ENCODE peak calls at places on chromosomes 3 and 15, in nine cellular contexts. Q, J, K, B, W, H, D, A and I are unnamed samples.

GRCh38 chr3:126179825-126180476 is 435 bp downstream of the ALDH1L1 start:
- DNase-seq in Q (peak; percentile 87), J (peak; percentile 77), K (no peak), B (peak; percentile 50), W (no peak), H (no peak), D (no peak), A (no peak), I (no peak)

GRCh38 chr3:79204351-79204750 is 563.4 kb downstream of the ROBO1 start:
- DNase-seq in Q (no peak), J (no peak), K (no peak), B (no peak), W (no peak), H (no peak), D (no peak), A (no peak), I (no peak)

GRCh38 chr3:149839874-149840273 is 26.9 kb downstream of the RNF13 start:
- DNase-seq in Q (no peak), J (no peak), K (no peak), B (no peak), W (no peak), H (no peak), D (no peak), A (peak; percentile 29), I (no peak)

GRCh38 chr3:49277357-49277723 is 308 bp upstream of the C3orf62 start:
- DNase-seq in Q (no peak), J (no peak), K (no peak), B (no peak), W (no peak), H (no peak), D (no peak), A (no peak), I (no peak)

GRCh38 chr3:142586803-142587406 is 8.4 kb upstream of the ATR start:
- DNase-seq in Q (no peak), J (no peak), K (peak; percentile 66), B (peak; percentile 88), W (peak; percentile 59), H (peak; percentile 93), D (peak; percentile 68), A (peak; percentile 94), I (no peak)

GRCh38 chr15:45550436-45550835 is 27.9 kb upstream of the SLC30A4 start:
- DNase-seq in Q (no peak), J (no peak), K (no peak), B (no peak), W (no peak), H (peak; percentile 63), D (no peak), A (peak; percentile 43), I (no peak)

GRCh38 chr3:45487508-45487907 is 99.1 kb downstream of the LARS2 start:
- DNase-seq in Q (no peak), J (no peak), K (no peak), B (no peak), W (no peak), H (no peak), D (no peak), A (no peak), I (no peak)

GRCh38 chr15:64845183-64845611 is 3.5 kb downstream of the PLEKHO2 start:
- DNase-seq in Q (peak; percentile 81), J (no peak), K (peak; percentile 28), B (no peak), W (no peak), H (no peak), D (no peak), A (no peak), I (no peak)

GRCh38 chr15:79522656-79523055 is 90.5 kb downstream of the MINAR1 start:
- DNase-seq in Q (no peak), J (no peak), K (no peak), B (no peak), W (no peak), H (no peak), D (no peak), A (peak; percentile 1), I (no peak)

GRCh38 chr3:29694783-29695182 is 413.9 kb downstream of the RBMS3 start:
- DNase-seq in Q (no peak), J (no peak), K (no peak), B (peak; percentile 76), W (peak; percentile 46), H (peak; percentile 94), D (no peak), A (peak; percentile 94), I (no peak)

GRCh38 chr3:114455432-114455831 is 161.6 kb downstream of the TIGIT start:
- DNase-seq in Q (no peak), J (no peak), K (no peak), B (no peak), W (no peak), H (no peak), D (no peak), A (no peak), I (no peak)

GRCh38 chr3:6861331-6861988 is 545 bp downstream of the GRM7 start:
- DNase-seq in Q (no peak), J (no peak), K (no peak), B (peak; percentile 23), W (no peak), H (no peak), D (no peak), A (no peak), I (no peak)

GRCh38 chr15:59616390-59616789 is 4.8 kb downstream of the GCNT3 start:
- DNase-seq in Q (no peak), J (no peak), K (peak; percentile 7), B (peak; percentile 43), W (no peak), H (peak; percentile 32), D (no peak), A (no peak), I (no peak)

GRCh38 chr15:31360158-31360561 is 33.5 kb downstream of the KLF13 start:
- DNase-seq in Q (no peak), J (no peak), K (no peak), B (no peak), W (no peak), H (no peak), D (no peak), A (no peak), I (no peak)

GRCh38 chr3:52442409-52443267 is 2.3 kb downstream of the SEMA3G start:
- DNase-seq in Q (peak; percentile 30), J (no peak), K (no peak), B (no peak), W (no peak), H (no peak), D (no peak), A (no peak), I (no peak)

GRCh38 chr3:168086541-168087260 is 9.0 kb downstream of the GOLIM4 start:
- DNase-seq in Q (no peak), J (no peak), K (no peak), B (no peak), W (no peak), H (no peak), D (no peak), A (no peak), I (no peak)

GRCh38 chr3:168087539-168087938 is 8.2 kb downstream of the GOLIM4 start:
- DNase-seq in Q (no peak), J (no peak), K (no peak), B (no peak), W (no peak), H (no peak), D (no peak), A (no peak), I (no peak)

GRCh38 chr3:168088106-168088722 is 7.5 kb downstream of the GOLIM4 start:
- DNase-seq in Q (no peak), J (no peak), K (peak; percentile 78), B (no peak), W (no peak), H (no peak), D (peak; percentile 20), A (peak; percentile 19), I (no peak)

GRCh38 chr3:168089179-168089771 is 6.4 kb downstream of the GOLIM4 start:
- DNase-seq in Q (no peak), J (no peak), K (no peak), B (no peak), W (no peak), H (no peak), D (no peak), A (no peak), I (no peak)

DNA sequence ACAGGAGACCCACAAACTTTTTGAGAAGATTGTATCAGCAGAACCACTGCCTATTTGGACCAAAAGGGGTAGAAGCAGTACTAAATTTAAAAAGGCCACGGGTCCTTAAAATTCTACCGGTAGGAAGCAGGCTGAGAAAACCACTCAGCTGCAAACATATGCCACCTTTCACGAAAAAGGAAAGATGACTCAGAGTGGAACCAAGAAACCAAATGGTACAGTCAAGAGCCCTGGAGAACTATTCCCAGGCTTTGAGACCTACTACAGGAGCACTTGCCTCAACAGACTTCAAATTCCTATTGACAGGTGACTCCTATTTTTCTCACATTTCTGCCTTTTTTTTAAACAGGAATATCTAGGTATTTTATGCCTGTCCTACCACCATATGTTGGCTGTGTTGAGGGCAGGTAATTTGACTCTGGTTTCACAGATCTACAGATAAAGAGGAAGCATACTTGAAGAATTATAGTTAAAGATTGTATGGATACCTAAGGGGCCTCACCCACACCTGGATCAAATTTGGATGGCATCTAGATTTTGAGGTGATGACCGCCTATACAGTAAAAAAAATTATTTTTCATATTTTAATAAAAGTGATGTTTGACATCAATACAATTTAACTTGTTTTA is 10.1 kb downstream of the GOLIM4 start:
- DNase-seq in Q (no peak), J (no peak), K (peak; percentile 33), B (no peak), W (no peak), H (no peak), D (no peak), A (no peak), I (no peak)
- H3K4me3 ChIP-seq in Q (no peak overlapping the region), J (no peak overlapping the region), K (peak overlapping the region; percentile 20), B (no peak overlapping the region), W (no peak overlapping the region), H (no peak overlapping the region), D (no peak overlapping the region), A (no peak overlapping the region), I (no peak overlapping the region)

GRCh38 chr15:99944131-99944530 is 210.9 kb upstream of the LYSMD4 start:
- DNase-seq in Q (peak; percentile 48), J (no peak), K (no peak), B (no peak), W (peak; percentile 22), H (no peak), D (no peak), A (no peak), I (no peak)
- H3K9me3 ChIP-seq in Q (peaks cover 7% of the 10 kb centered on the region), J (peaks cover 36% of the 10 kb centered on the region), K (peaks cover 9% of the 10 kb centered on the region), B (peaks cover 17% of the 10 kb centered on the region), W (peaks cover 3% of the 10 kb centered on the region), H (peaks cover 18% of the 10 kb centered on the region), D (peaks cover 5% of the 10 kb centered on the region), A (peaks cover 32% of the 10 kb centered on the region), I (peaks cover 8% of the 10 kb centered on the region)

GRCh38 chr3:188234172-188234571 is 80.2 kb downstream of the LPP start:
- DNase-seq in Q (no peak), J (no peak), K (no peak), B (no peak), W (no peak), H (no peak), D (no peak), A (no peak), I (no peak)
- H3K4me3 ChIP-seq in Q (no peak overlapping the region), J (no peak overlapping the region), K (no peak overlapping the region), B (no peak overlapping the region), W (no peak overlapping the region), H (no peak overlapping the region), D (no peak overlapping the region), A (no peak overlapping the region), I (no peak overlapping the region)

DNA sequence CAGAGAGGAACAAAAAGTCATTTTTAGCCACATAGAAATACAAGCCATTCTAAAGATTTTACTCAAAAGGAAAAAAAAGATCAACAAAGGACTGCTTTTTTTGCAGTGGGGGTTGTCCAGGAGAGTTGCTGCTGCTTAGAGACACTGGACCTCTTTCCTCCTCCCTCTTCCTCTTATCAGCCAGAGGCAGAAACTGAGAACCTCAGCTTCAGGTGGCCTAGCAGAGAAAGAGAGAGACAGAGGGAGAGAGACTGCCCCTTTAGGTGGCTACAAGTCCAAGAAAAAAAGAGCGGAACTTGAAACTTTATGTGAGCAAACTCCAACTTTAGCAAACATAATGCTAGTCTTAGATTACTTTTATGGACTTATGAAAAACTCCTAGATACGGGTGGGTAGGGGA is 54.2 kb downstream of the NPAP1 start:
- DNase-seq in Q (no peak), J (no peak), K (no peak), B (no peak), W (no peak), H (no peak), D (no peak), A (no peak), I (no peak)
- H3K9me3 ChIP-seq in Q (peaks cover 13% of the 10 kb centered on the region), J (no peaks in the 10 kb centered on the region), K (no peaks in the 10 kb centered on the region), B (no peaks in the 10 kb centered on the region), W (no peaks in the 10 kb centered on the region), H (no peaks in the 10 kb centered on the region), D (peaks cover 5% of the 10 kb centered on the region), A (peaks cover 2% of the 10 kb centered on the region), I (no peaks in the 10 kb centered on the region)